ENCODE peak calls at places on chromosomes 11 and 22, in eight cellular contexts. X is stimulated activated CD8-positive, alpha-beta memory T cell treated with anti-CD3 and anti-CD28 coated beads, Interleukin-7, amount 100 ng/mL, for 24 hours; B is mucosa of descending colon; G is NT2/D1; P is HTR-8/SVneo; Z is activated naive CD8-positive, alpha-beta T cell treated with anti-CD3 and anti-CD28 coated beads for 36 hours; E is EL; O is activated T-cell treated with anti-CD3 and anti-CD28 coated beads, Interleukin-2, amount 50 U/mL, for 72 hours. K is an unnamed sample.

GRCh38 chr11:7511405-7511804 is 2.4 kb upstream of the PPFIBP2 start:
- DNase-seq in X (no peak), B (peak; percentile 50), G (no peak), P (no peak), Z (no peak), E (no peak), O (no peak), K (peak; percentile 89)

GRCh38 chr22:26679003-26679629 is 21.7 kb downstream of the MIAT start:
- DNase-seq in X (peak; percentile 50), B (peak; percentile 82), G (peak; percentile 63), P (peak; percentile 59), Z (peak; percentile 68), E (peak; percentile 78), O (peak; percentile 76), K (peak; percentile 54)

GRCh38 chr11:115939104-115939503 is 434.9 kb upstream of the CADM1 start:
- DNase-seq in X (no peak), B (no peak), G (no peak), P (no peak), Z (no peak), E (no peak), O (no peak), K (no peak)

GRCh38 chr11:66333220-66333877 is 2.9 kb downstream of the RIN1 start:
- DNase-seq in X (no peak), B (peak; percentile 24), G (no peak), P (no peak), Z (no peak), E (no peak), O (no peak), K (no peak)

GRCh38 chr22:22371031-22371541 is 126.5 kb downstream of the VPREB1 start:
- DNase-seq in X (no peak), B (no peak), G (no peak), P (no peak), Z (no peak), E (no peak), O (no peak), K (no peak)

GRCh38 chr11:5367461-5368074 is 16.0 kb upstream of the OR51M1 start:
- DNase-seq in X (no peak), B (no peak), G (no peak), P (no peak), Z (no peak), E (peak; percentile 79), O (no peak), K (no peak)

GRCh38 chr11:9247863-9248262 is 17.3 kb downstream of the DENND5A start:
- DNase-seq in X (no peak), B (no peak), G (no peak), P (no peak), Z (no peak), E (no peak), O (no peak), K (no peak)

GRCh38 chr11:68643576-68643975 is 40.8 kb upstream of the GAL start:
- DNase-seq in X (no peak), B (no peak), G (no peak), P (no peak), Z (no peak), E (no peak), O (no peak), K (no peak)

GRCh38 chr11:4385978-4386740 is 7.3 kb downstream of the TRIM21 start:
- DNase-seq in X (no peak), B (no peak), G (no peak), P (no peak), Z (no peak), E (no peak), O (no peak), K (no peak)

GRCh38 chr11:10823152-10823579 is 14.4 kb upstream of the EIF4G2 start:
- DNase-seq in X (no peak), B (no peak), G (no peak), P (no peak), Z (no peak), E (no peak), O (no peak), K (no peak)

GRCh38 chr22:39518124-39518786 is 2.1 kb upstream of the ATF4 start:
- DNase-seq in X (no peak), B (no peak), G (no peak), P (no peak), Z (no peak), E (no peak), O (no peak), K (no peak)

GRCh38 chr11:17533782-17534415 is 10.3 kb downstream of the USH1C start:
- DNase-seq in X (no peak), B (no peak), G (no peak), P (no peak), Z (no peak), E (no peak), O (no peak), K (no peak)

GRCh38 chr11:35981581-35981980 is 37.7 kb downstream of the LDLRAD3 start:
- DNase-seq in X (no peak), B (no peak), G (no peak), P (no peak), Z (no peak), E (no peak), O (no peak), K (no peak)

GRCh38 chr11:15170170-15170569 is 55.4 kb downstream of the INSC start:
- DNase-seq in X (no peak), B (no peak), G (no peak), P (no peak), Z (no peak), E (no peak), O (no peak), K (no peak)

GRCh38 chr22:35961480-35961902 is 67.1 kb downstream of the RBFOX2 start:
- DNase-seq in X (no peak), B (no peak), G (peak; percentile 85), P (peak; percentile 34), Z (no peak), E (peak; percentile 84), O (no peak), K (no peak)

GRCh38 chr11:28842716-28843115 is 734.5 kb downstream of the METTL15 start:
- DNase-seq in X (no peak), B (no peak), G (no peak), P (no peak), Z (no peak), E (peak; percentile 17), O (no peak), K (no peak)

K was measured in prostate gland.